ENCODE peak calls at places on chromosomes 6 and 20, in ten cellular contexts. D is stimulated activated CD4-positive, alpha-beta T cell treated with anti-CD3 and anti-CD28 coated beads, Interleukin-12 subunit alpha, Interleukin-12 subunit beta, amount 100 ng/mL, for 48 hours; M is IMR-90; O is body of pancreas; R is GM12865; J is naive thymus-derived CD4-positive, alpha-beta T cell; K is COR-L47; W is ovary; X is ELR; Z is NCI-H1105 treated with DMSO at 0.1 percent for 48 hours. Q is an unnamed sample.

GRCh38 chr6:163579111-163579879 is 164.8 kb downstream of the QKI start:
- DNase-seq in D (no peak), M (no peak), O (no peak), R (no peak), J (no peak), K (no peak), W (peak), X (no peak), Z (no peak), Q (no peak)

GRCh38 chr6:12592634-12593033 is 123.9 kb upstream of the PHACTR1 start:
- DNase-seq in D (no peak), M (no peak), O (peak), R (no peak), J (no peak), K (no peak), W (no peak), X (peak), Z (no peak), Q (no peak)

GRCh38 chr6:20334334-20334733 is 67.3 kb upstream of the E2F3 start:
- DNase-seq in D (no peak), M (no peak), O (no peak), R (no peak), J (no peak), K (no peak), W (no peak), X (no peak), Z (no peak), Q (no peak)

GRCh38 chr6:72621243-72622093 is at the start of gene KCNQ5:
- DNase-seq in D (no peak), M (no peak), O (no peak), R (peak), J (peak), K (no peak), W (no peak), X (peak), Z (no peak), Q (peak)

GRCh38 chr6:13014551-13015378 is 298.2 kb downstream of the PHACTR1 start:
- DNase-seq in D (no peak), M (no peak), O (peak), R (no peak), J (no peak), K (peak), W (no peak), X (no peak), Z (peak), Q (no peak)

GRCh38 chr6:166633732-166634535 is 6.9 kb upstream of the RPS6KA2 start:
- DNase-seq in D (no peak), M (peak), O (no peak), R (no peak), J (no peak), K (no peak), W (no peak), X (peak), Z (no peak), Q (peak)

GRCh38 chr20:5195655-5196054 is 68.8 kb downstream of the CDS2 start:
- DNase-seq in D (no peak), M (peak), O (no peak), R (no peak), J (no peak), K (no peak), W (no peak), X (peak), Z (no peak), Q (no peak)

GRCh38 chr6:152380993-152381898 is 255.9 kb downstream of the SYNE1 start:
- DNase-seq in D (no peak), M (peak), O (peak), R (no peak), J (no peak), K (no peak), W (peak), X (peak), Z (peak), Q (peak)

GRCh38 chr6:136059308-136059707 is 190.8 kb downstream of the MTFR2 start:
- DNase-seq in D (no peak), M (no peak), O (no peak), R (no peak), J (no peak), K (no peak), W (peak), X (no peak), Z (no peak), Q (no peak)

GRCh38 chr6:26311012-26311384 is 54.0 kb upstream of the BTN3A2 start:
- DNase-seq in D (peak), M (peak), O (peak), R (peak), J (no peak), K (peak), W (peak), X (peak), Z (peak), Q (no peak)

GRCh38 chr6:44949595-44950201 is 378.4 kb upstream of the RUNX2 start:
- DNase-seq in D (no peak), M (no peak), O (no peak), R (no peak), J (no peak), K (no peak), W (no peak), X (no peak), Z (no peak), Q (no peak)

GRCh38 chr6:155200012-155200411 is 63.8 kb upstream of the CLDN20 start:
- DNase-seq in D (no peak), M (peak), O (no peak), R (peak), J (no peak), K (no peak), W (no peak), X (peak), Z (no peak), Q (no peak)

GRCh38 chr6:39227476-39227875 is 1.8 kb downstream of the KCNK5 start:
- DNase-seq in D (no peak), M (no peak), O (no peak), R (no peak), J (no peak), K (no peak), W (no peak), X (no peak), Z (no peak), Q (peak)

GRCh38 chr6:153150767-153151440 is 19.8 kb upstream of the RGS17 start:
- DNase-seq in D (no peak), M (no peak), O (no peak), R (no peak), J (no peak), K (no peak), W (no peak), X (no peak), Z (no peak), Q (no peak)

GRCh38 chr6:6758915-6759654 is 170.6 kb downstream of the LY86 start:
- DNase-seq in D (no peak), M (peak), O (peak), R (peak), J (no peak), K (peak), W (peak), X (peak), Z (peak), Q (peak)

GRCh38 chr6:133099573-133099972 is 141.6 kb upstream of the EYA4 start:
- DNase-seq in D (no peak), M (peak), O (no peak), R (no peak), J (no peak), K (no peak), W (no peak), X (peak), Z (no peak), Q (peak)

GRCh38 chr20:62774076-62774714 is 22.1 kb upstream of the MRGBP start:
- DNase-seq in D (no peak), M (no peak), O (no peak), R (no peak), J (no peak), K (no peak), W (no peak), X (no peak), Z (peak), Q (no peak)

GRCh38 chr20:50397058-50397457 is 113.1 kb upstream of the PTPN1 start:
- DNase-seq in D (no peak), M (no peak), O (no peak), R (no peak), J (no peak), K (no peak), W (no peak), X (no peak), Z (no peak), Q (no peak)

GRCh38 chr6:138517635-138518034 is 18.3 kb upstream of the NHSL1 start:
- DNase-seq in D (peak), M (peak), O (peak), R (peak), J (peak), K (no peak), W (peak), X (peak), Z (no peak), Q (peak)

GRCh38 chr6:35262596-35262995 is 3.1 kb downstream of the ZNF76 start:
- DNase-seq in D (no peak), M (peak), O (no peak), R (no peak), J (no peak), K (no peak), W (no peak), X (peak), Z (no peak), Q (no peak)

GRCh38 chr6:10528170-10528981 is 7.2 kb downstream of the GCNT2 start:
- DNase-seq in D (no peak), M (peak), O (peak), R (peak), J (no peak), K (peak), W (no peak), X (peak), Z (no peak), Q (peak)

Q was measured in osteoblast.